ENCODE peak calls at places on chromosome 22, in five cellular contexts. S is PC-3, U is NCI-H1092, D is fibroblast of lung, J is AG09309. V is an unnamed sample.

GRCh38 chr22:47213571-47214230 is 451.3 kb downstream of the TBC1D22A start:
- DNase-seq in S (peak), U (no peak), D (peak), J (no peak), V (peak)

GRCh38 chr22:36379593-36380361 is 8.0 kb downstream of the MYH9 start:
- DNase-seq in S (peak), U (no peak), D (no peak), J (no peak), V (no peak)

GRCh38 chr22:31556627-31557203 is 60.4 kb downstream of the SFI1 start:
- DNase-seq in S (peak), U (no peak), D (peak), J (no peak), V (peak)

GRCh38 chr22:44192098-44192810 is 11.5 kb downstream of the PARVG start:
- DNase-seq in S (peak), U (no peak), D (peak), J (no peak), V (no peak)

GRCh38 chr22:44585559-44586121 is 87.6 kb upstream of the RTL6 start:
- DNase-seq in S (no peak), U (no peak), D (no peak), J (no peak), V (no peak)

GRCh38 chr22:46242023-46242422 is 8.1 kb downstream of the CDPF1 start:
- DNase-seq in S (no peak), U (no peak), D (no peak), J (no peak), V (no peak)

GRCh38 chr22:32331918-32332725 is 25.5 kb upstream of the RFPL3 start:
- DNase-seq in S (no peak), U (no peak), D (no peak), J (no peak), V (no peak)

GRCh38 chr22:31230155-31230870 is 18.2 kb downstream of the LIMK2 start:
- DNase-seq in S (no peak), U (no peak), D (peak), J (peak), V (no peak)

GRCh38 chr22:39514373-39514973 is 5.9 kb upstream of the ATF4 start:
- DNase-seq in S (peak), U (no peak), D (no peak), J (no peak), V (no peak)

GRCh38 chr22:23034621-23035556 is 35.4 kb upstream of the GNAZ start:
- DNase-seq in S (no peak), U (no peak), D (no peak), J (no peak), V (no peak)

GRCh38 chr22:24536089-24536488 is 18.8 kb downstream of the GUCD1 start:
- DNase-seq in S (no peak), U (no peak), D (no peak), J (no peak), V (no peak)

GRCh38 chr22:48753381-48753730 is 1074.3 kb downstream of the BRD1 start:
- DNase-seq in S (no peak), U (no peak), D (no peak), J (no peak), V (no peak)

GRCh38 chr22:47197735-47198500 is 435.5 kb downstream of the TBC1D22A start:
- DNase-seq in S (no peak), U (no peak), D (no peak), J (no peak), V (no peak)

GRCh38 chr22:32130464-32130863 is 28.6 kb downstream of the C22orf42 start:
- DNase-seq in S (no peak), U (no peak), D (no peak), J (no peak), V (no peak)

GRCh38 chr22:39471421-39472141 is 14.8 kb downstream of the MGAT3 start:
- DNase-seq in S (no peak), U (no peak), D (no peak), J (no peak), V (no peak)

GRCh38 chr22:46087816-46088277 is 62.5 kb upstream of the PPARA start:
- DNase-seq in S (no peak), U (peak), D (peak), J (peak), V (peak)

GRCh38 chr22:49735411-49736311 is 92.0 kb downstream of the BRD1 start:
- DNase-seq in S (peak), U (no peak), D (no peak), J (no peak), V (no peak)

GRCh38 chr22:35531202-35531601 is 9.4 kb upstream of the RASD2 start:
- DNase-seq in S (no peak), U (no peak), D (no peak), J (no peak), V (no peak)

GRCh38 chr22:43862074-43862881 is at the start of gene SULT4A1:
- DNase-seq in S (no peak), U (no peak), D (peak), J (no peak), V (peak)